ENCODE peak calls at places on chromosomes 5 and 9, in five cellular contexts. D, J, T, W and S are unnamed samples.

GRCh38 chr9:6646028-6646636 is 603 bp upstream of the GLDC start:
- ATAC-seq in J (no peak), D (no peak), T (peak), W (no peak), S (no peak)

GRCh38 chr5:161431963-161432362 is 114.6 kb downstream of the GABRB2 start:
- ATAC-seq in T (no peak), J (no peak), D (no peak), W (no peak), S (no peak)

GRCh38 chr5:172556971-172557461 is 84.0 kb upstream of the NEURL1B start:
- ATAC-seq in J (peak), T (peak), D (no peak), W (no peak), S (no peak)

GRCh38 chr5:107544476-107544875 is 126.3 kb downstream of the EFNA5 start:
- ATAC-seq in J (no peak), T (no peak), D (no peak), W (no peak), S (no peak)

GRCh38 chr5:2508514-2508913 is 243.0 kb downstream of the IRX2 start:
- ATAC-seq in T (no peak), D (no peak), J (no peak), W (no peak), S (no peak)

GRCh38 chr9:6870149-6870548 is 112.4 kb downstream of the KDM4C start:
- ATAC-seq in D (no peak), T (no peak), W (no peak), J (no peak), S (no peak)

GRCh38 chr5:115549154-115549553 is 4.6 kb upstream of the FEM1C start:
- ATAC-seq in D (no peak), W (no peak), J (no peak), T (no peak), S (no peak)

GRCh38 chr9:110126986-110127864 is 80.7 kb downstream of the C9orf152 start:
- ATAC-seq in J (peak), W (peak), D (no peak), T (no peak), S (peak)

GRCh38 chr9:132644251-132644650 is 25.5 kb downstream of the DDX31 start:
- ATAC-seq in D (no peak), W (no peak), J (no peak), T (peak), S (no peak)

GRCh38 chr9:85172001-85172978 is 502.8 kb downstream of the NTRK2 start:
- ATAC-seq in D (peak), W (no peak), J (peak), T (no peak), S (peak)

GRCh38 chr9:124239249-124240073 is 18.3 kb upstream of the NEK6 start:
- ATAC-seq in D (no peak), W (peak), J (no peak), T (no peak), S (peak)

GRCh38 chr5:95219411-95219810 is 65.5 kb downstream of the MCTP1 start:
- ATAC-seq in T (no peak), W (no peak), J (no peak), D (no peak), S (no peak)

GRCh38 chr9:35791321-35791921 is at the start of gene NPR2:
- ATAC-seq in W (no peak), D (peak), J (peak), T (no peak), S (no peak)